ENCODE peak calls at places on chromosome 21, in eight cellular contexts. G is head of caudate nucleus; V is activated gamma-delta T cell; O is activated T-helper 1 cell treated with anti-CD3 and anti-CD28 coated beads, Interleukin-12 subunit alpha, Interleukin-12 subunit beta, Interleukin-2, Interleukin-4 antibody, amounts not matched to agents 30 ng/mL and 10 ng/mL and 1 ng/mL, durations not matched to agents 14 hours and 24 hours and 36 hours; H is germinal center; L is CD4-positive, alpha-beta memory T cell; N is T1000; J is endothelial cell of umbilical vein. T is an unnamed sample.
A peak's percentile ranks its signal among the peaks of the same experiment; 100 is the strongest.

GRCh38 chr21:45539796-45540600 is 2.2 kb downstream of the SLC19A1 start:
- DNase-seq in G (no peak), V (no peak), O (no peak), H (no peak), L (no peak), N (no peak), J (no peak), T (no peak)

GRCh38 chr21:39542736-39543135 is 70.0 kb upstream of the B3GALT5 start:
- DNase-seq in G (no peak), V (no peak), O (no peak), H (no peak), L (no peak), N (no peak), J (no peak), T (no peak)

GRCh38 chr21:26587621-26588260 is 14.7 kb upstream of the CYYR1 start:
- DNase-seq in G (no peak), V (no peak), O (no peak), H (no peak), L (no peak), N (no peak), J (peak; percentile 86), T (no peak)

GRCh38 chr21:15695241-15695640 is 34.5 kb upstream of the USP25 start:
- DNase-seq in G (no peak), V (no peak), O (no peak), H (no peak), L (no peak), N (no peak), J (no peak), T (no peak)

GRCh38 chr21:33121715-33122475 is 52.0 kb downstream of the OLIG1 start:
- DNase-seq in G (peak; percentile 8), V (no peak), O (no peak), H (peak; percentile 36), L (no peak), N (no peak), J (peak; percentile 16), T (peak; percentile 18)

GRCh38 chr21:31213787-31214186 is 130.3 kb downstream of the TIAM1 start:
- DNase-seq in G (no peak), V (no peak), O (no peak), H (no peak), L (peak; percentile 10), N (no peak), J (no peak), T (no peak)

GRCh38 chr21:42145569-42146250 is 73.2 kb upstream of the ABCG1 start:
- DNase-seq in G (peak; percentile 44), V (no peak), O (peak; percentile 55), H (peak; percentile 84), L (peak; percentile 70), N (peak; percentile 37), J (peak; percentile 42), T (peak; percentile 40)

GRCh38 chr21:36704958-36705678 is 6.2 kb downstream of the SIM2 start:
- DNase-seq in G (no peak), V (no peak), O (no peak), H (no peak), L (no peak), N (no peak), J (no peak), T (no peak)

GRCh38 chr21:37367301-37367757 is 756 bp downstream of the DYRK1A start:
- DNase-seq in G (peak; percentile 12), V (peak; percentile 40), O (peak; percentile 16), H (peak; percentile 24), L (peak; percentile 19), N (no peak), J (no peak), T (peak; percentile 56)

GRCh38 chr21:33390479-33390878 is 12.7 kb upstream of the IFNGR2 start:
- DNase-seq in G (no peak), V (no peak), O (no peak), H (no peak), L (no peak), N (no peak), J (no peak), T (no peak)

GRCh38 chr21:27561116-27561515 is 594.2 kb upstream of the ADAMTS5 start:
- DNase-seq in G (no peak), V (no peak), O (no peak), H (no peak), L (no peak), N (no peak), J (no peak), T (no peak)

GRCh38 chr21:41508415-41509205 is 652 bp upstream of the TMPRSS2 start:
- DNase-seq in G (no peak), V (no peak), O (no peak), H (no peak), L (no peak), N (no peak), J (no peak), T (no peak)

GRCh38 chr21:29326914-29327554 is 28.3 kb downstream of the BACH1 start:
- DNase-seq in G (no peak), V (no peak), O (no peak), H (no peak), L (no peak), N (no peak), J (no peak), T (no peak)

GRCh38 chr21:38380391-38381137 is 117.7 kb downstream of the ERG start:
- DNase-seq in G (no peak), V (no peak), O (no peak), H (no peak), L (no peak), N (no peak), J (peak; percentile 48), T (no peak)

T was measured in NK-92 treated with Interleukin-12 subunit alpha and Interleukin-12 subunit beta, amount 100 ng/mL, for 24 hours.